ENCODE peak calls at places on chromosomes 6 and 20, in five cellular contexts. A is stromal cell of bone marrow; R is iris pigment epithelial cell; X is activated naive CD4-positive, alpha-beta T cell treated with anti-CD3 and anti-CD28 coated beads, Interleukin-2, amount 50 U/mL, for 16 hours; I is NCI-H345. T is an unnamed sample.

GRCh38 chr6:109455502-109456282 is at the start of gene MICAL1:
- DNase-seq in A (no peak), R (peak), X (peak), I (peak), T (no peak)

GRCh38 chr6:27505209-27506027 is 32.5 kb upstream of the ZNF184 start:
- DNase-seq in A (no peak), R (peak), X (peak), I (peak), T (no peak)

GRCh38 chr20:8464368-8464767 is 332.3 kb downstream of the PLCB1 start:
- DNase-seq in A (no peak), R (peak), X (no peak), I (no peak), T (no peak)

GRCh38 chr20:33359399-33360261 is 41.7 kb downstream of the CDK5RAP1 start:
- DNase-seq in A (no peak), R (no peak), X (no peak), I (no peak), T (no peak)

GRCh38 chr6:150934380-150934779 is 68.9 kb downstream of the MTHFD1L start:
- DNase-seq in A (peak), R (peak), X (no peak), I (no peak), T (no peak)

GRCh38 chr6:31741815-31742214 is 2.0 kb downstream of the MSH5 start:
- DNase-seq in A (no peak), R (no peak), X (no peak), I (no peak), T (no peak)

GRCh38 chr6:47146426-47147174 is 104.5 kb upstream of the ADGRF1 start:
- DNase-seq in A (no peak), R (no peak), X (no peak), I (no peak), T (no peak)

GRCh38 chr6:4973972-4974885 is 29.6 kb downstream of the RPP40 start:
- DNase-seq in A (peak), R (peak), X (no peak), I (peak), T (peak)

GRCh38 chr6:127834136-127834535 is 66.7 kb downstream of the THEMIS start:
- DNase-seq in A (no peak), R (no peak), X (no peak), I (no peak), T (no peak)

GRCh38 chr6:14441371-14441781 is 323.8 kb downstream of the CD83 start:
- DNase-seq in A (no peak), R (no peak), X (no peak), I (peak), T (no peak)

GRCh38 chr20:41697861-41698559 is 79.8 kb upstream of the CHD6 start:
- DNase-seq in A (no peak), R (peak), X (no peak), I (peak), T (no peak)

GRCh38 chr6:157954150-157955117 is 27.2 kb upstream of the SYNJ2 start:
- DNase-seq in A (peak), R (peak), X (no peak), I (no peak), T (no peak)

GRCh38 chr6:167774881-167775280 is 51.8 kb upstream of the AFDN start:
- DNase-seq in A (no peak), R (no peak), X (no peak), I (no peak), T (no peak)

GRCh38 chr20:35497780-35498189 is 31.7 kb downstream of the C20orf173 start:
- DNase-seq in A (no peak), R (no peak), X (no peak), I (no peak), T (no peak)

GRCh38 chr6:19356692-19357091 is 480.5 kb upstream of the ID4 start:
- DNase-seq in A (peak), R (peak), X (no peak), I (no peak), T (no peak)

GRCh38 chr6:142074516-142074915 is 58.2 kb upstream of the GJE1 start:
- DNase-seq in A (no peak), R (peak), X (no peak), I (no peak), T (no peak)

GRCh38 chr6:90123796-90124195 is 172.8 kb downstream of the BACH2 start:
- DNase-seq in A (peak), R (peak), X (peak), I (peak), T (no peak)

GRCh38 chr20:50913976-50914375 is 17.3 kb downstream of the ADNP start:
- DNase-seq in A (peak), R (peak), X (no peak), I (no peak), T (no peak)

GRCh38 chr20:21518292-21518991 is 4.6 kb upstream of the NKX2-2 start:
- DNase-seq in A (no peak), R (no peak), X (no peak), I (peak), T (peak)

GRCh38 chr6:15416932-15417509 is 171.2 kb downstream of the JARID2 start:
- DNase-seq in A (no peak), R (no peak), X (no peak), I (no peak), T (no peak)

GRCh38 chr6:132961122-132961521 is 146.8 kb downstream of the RPS12 start:
- DNase-seq in A (peak), R (peak), X (no peak), I (no peak), T (no peak)

GRCh38 chr6:161487694-161488093 is 213.8 kb upstream of the AGPAT4 start:
- DNase-seq in A (no peak), R (no peak), X (no peak), I (no peak), T (no peak)

GRCh38 chr20:13025181-13025580 is 16.4 kb downstream of the SPTLC3 start:
- DNase-seq in A (no peak), R (no peak), X (no peak), I (no peak), T (no peak)

GRCh38 chr6:38831865-38832264 is 116.8 kb downstream of the DNAH8 start:
- DNase-seq in A (no peak), R (no peak), X (no peak), I (no peak), T (no peak)

GRCh38 chr20:32358883-32359632 is 927 bp downstream of the ASXL1 start:
- DNase-seq in A (peak), R (peak), X (peak), I (peak), T (peak)

GRCh38 chr20:19775353-19776201 is 17.5 kb downstream of the RIN2 start:
- DNase-seq in A (no peak), R (no peak), X (no peak), I (no peak), T (no peak)

GRCh38 chr20:58682656-58683055 is 9.9 kb upstream of the NPEPL1 start:
- DNase-seq in A (no peak), R (peak), X (no peak), I (no peak), T (no peak)

GRCh38 chr6:39892490-39893129 is 41.7 kb downstream of the MOCS1 start:
- DNase-seq in A (peak), R (peak), X (no peak), I (peak), T (peak)

GRCh38 chr6:117481278-117481925 is 1.1 kb upstream of the DCBLD1 start:
- DNase-seq in A (no peak), R (no peak), X (no peak), I (no peak), T (no peak)

GRCh38 chr6:88238065-88238464 is 71.9 kb upstream of the CNR1 start:
- DNase-seq in A (no peak), R (peak), X (no peak), I (no peak), T (no peak)

GRCh38 chr6:106089981-106090380 is 3.8 kb downstream of the PRDM1 start:
- DNase-seq in A (no peak), R (no peak), X (no peak), I (no peak), T (no peak)

GRCh38 chr6:53044071-53044470 is 21.1 kb upstream of the FBXO9 start:
- DNase-seq in A (no peak), R (peak), X (no peak), I (no peak), T (no peak)

GRCh38 chr6:128848169-128848935 is 34.6 kb upstream of the LAMA2 start:
- DNase-seq in A (no peak), R (peak), X (no peak), I (no peak), T (no peak)

GRCh38 chr6:22036699-22037098 is 260.1 kb downstream of the PRL start:
- DNase-seq in A (no peak), R (no peak), X (no peak), I (no peak), T (no peak)

GRCh38 chr20:51430198-51430950 is 112.1 kb downstream of the NFATC2 start:
- DNase-seq in A (no peak), R (no peak), X (no peak), I (no peak), T (no peak)

GRCh38 chr6:74940211-74940610 is 265.6 kb downstream of the COL12A1 start:
- DNase-seq in A (no peak), R (peak), X (no peak), I (no peak), T (no peak)

GRCh38 chr6:157532963-157533362 is 152.0 kb downstream of the ZDHHC14 start:
- DNase-seq in A (no peak), R (no peak), X (no peak), I (no peak), T (no peak)

GRCh38 chr6:125693480-125693879 is 56.0 kb upstream of the HEY2 start:
- DNase-seq in A (no peak), R (no peak), X (no peak), I (no peak), T (no peak)

GRCh38 chr6:139308936-139309603 is 17.3 kb upstream of the TXLNB start:
- DNase-seq in A (peak), R (peak), X (no peak), I (no peak), T (no peak)

GRCh38 chr6:138430361-138431145 is 26.5 kb downstream of the HEBP2 start:
- DNase-seq in A (no peak), R (no peak), X (no peak), I (no peak), T (no peak)

T was measured in NCI-H510A.